ENCODE peak calls at places on chromosomes 16 and 17, in ten cellular contexts. Q is brain microvascular endothelial cell, J is fibroblast of pulmonary artery, V is dorsolateral prefrontal cortex, P is astrocyte of the cerebellum, G is transverse colon, D is PC-3, Z is lower leg skin, U is A673, K is left ventricle myocardium inferior. S is an unnamed sample.

GRCh38 chr17:42679492-42680330 is 1.9 kb downstream of the CCR10 start:
- DNase-seq in Q (peak; percentile 57), J (peak; percentile 82), V (peak; percentile 76), P (no peak), G (peak; percentile 85), D (peak; percentile 70), Z (peak; percentile 95), U (peak; percentile 72), K (peak; percentile 84), S (no peak)

GRCh38 chr16:70522216-70523000 is 946 bp downstream of the COG4 start:
- DNase-seq in Q (no peak), J (no peak), V (no peak), P (no peak), G (no peak), D (no peak), Z (no peak), U (no peak), K (no peak), S (no peak)

GRCh38 chr16:55042556-55043432 is 112.1 kb downstream of the IRX5 start:
- DNase-seq in Q (no peak), J (no peak), V (no peak), P (no peak), G (no peak), D (no peak), Z (peak; percentile 40), U (no peak), K (no peak), S (no peak)

GRCh38 chr17:41636652-41637051 is 12.3 kb upstream of the KRT17 start:
- DNase-seq in Q (no peak), J (no peak), V (no peak), P (no peak), G (no peak), D (no peak), Z (no peak), U (no peak), K (no peak), S (no peak)

GRCh38 chr16:84751947-84752346 is 52.1 kb downstream of the USP10 start:
- DNase-seq in Q (no peak), J (peak; percentile 65), V (no peak), P (no peak), G (no peak), D (peak; percentile 11), Z (no peak), U (no peak), K (no peak), S (peak; percentile 13)

GRCh38 chr16:29315916-29316517 is 90.5 kb downstream of the NPIPB11 start:
- DNase-seq in Q (no peak), J (no peak), V (no peak), P (no peak), G (no peak), D (peak; percentile 16), Z (peak; percentile 75), U (peak; percentile 8), K (no peak), S (no peak)

GRCh38 chr16:49281843-49282642 is 405 bp upstream of the CBLN1 start:
- DNase-seq in Q (peak; percentile 2), J (peak; percentile 55), V (peak; percentile 91), P (no peak), G (peak; percentile 91), D (peak; percentile 46), Z (no peak), U (peak; percentile 84), K (peak; percentile 83), S (no peak)

GRCh38 chr17:10114931-10115535 is 83.4 kb downstream of the GAS7 start:
- DNase-seq in Q (peak; percentile 84), J (peak; percentile 97), V (peak; percentile 95), P (peak; percentile 83), G (peak; percentile 84), D (peak; percentile 46), Z (peak; percentile 99), U (peak; percentile 98), K (peak; percentile 94), S (peak; percentile 95)

GRCh38 chr17:56737741-56738161 is 96.0 kb downstream of the C17orf67 start:
- DNase-seq in Q (peak; percentile 77), J (peak; percentile 35), V (no peak), P (peak; percentile 84), G (peak; percentile 10), D (no peak), Z (no peak), U (no peak), K (no peak), S (peak; percentile 38)

GRCh38 chr16:73319747-73320146 is 271.8 kb upstream of the ZFHX3 start:
- DNase-seq in Q (no peak), J (no peak), V (no peak), P (no peak), G (no peak), D (no peak), Z (no peak), U (no peak), K (no peak), S (no peak)

GRCh38 chr17:1398900-1399299 is 1.1 kb downstream of the YWHAE start:
- DNase-seq in Q (no peak), J (peak; percentile 33), V (no peak), P (no peak), G (peak; percentile 16), D (no peak), Z (no peak), U (peak; percentile 42), K (no peak), S (no peak)

GRCh38 chr16:30748634-30749445 is 615 bp downstream of the PHKG2 start:
- DNase-seq in Q (peak; percentile 43), J (peak; percentile 52), V (no peak), P (no peak), G (peak; percentile 58), D (peak; percentile 33), Z (no peak), U (no peak), K (no peak), S (no peak)

GRCh38 chr17:44941712-44942331 is 5.8 kb downstream of the KIF18B start:
- DNase-seq in Q (no peak), J (no peak), V (no peak), P (no peak), G (no peak), D (no peak), Z (no peak), U (no peak), K (no peak), S (no peak)

GRCh38 chr17:38357488-38358123 is 6.0 kb downstream of the SOCS7 start:
- DNase-seq in Q (no peak), J (no peak), V (no peak), P (no peak), G (no peak), D (no peak), Z (no peak), U (no peak), K (no peak), S (no peak)

GRCh38 chr17:38597375-38597774 is 8.4 kb downstream of the SRCIN1 start:
- DNase-seq in Q (no peak), J (no peak), V (no peak), P (no peak), G (no peak), D (no peak), Z (no peak), U (no peak), K (no peak), S (no peak)

DNA sequence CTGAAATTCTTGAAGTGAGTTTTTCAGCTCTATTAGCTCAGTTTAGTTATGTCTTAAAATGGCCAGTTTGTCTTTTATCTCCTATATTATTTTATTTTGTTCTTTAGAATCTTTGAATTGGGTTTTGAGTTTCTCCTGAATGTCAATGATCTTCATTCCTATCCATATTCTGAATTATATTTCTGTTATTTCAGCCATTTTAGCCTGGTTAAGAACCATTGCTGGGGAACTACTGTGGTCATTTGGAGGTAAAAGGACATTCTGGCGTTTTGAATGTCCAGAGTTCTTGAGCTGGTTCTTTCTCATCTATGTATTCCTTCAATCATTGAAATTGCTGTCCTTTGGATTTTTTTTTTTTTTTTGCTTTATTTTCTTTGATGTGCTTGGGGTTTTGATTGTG is 203.9 kb upstream of the HS3ST4 start:
- DNase-seq in Q (no peak), J (no peak), V (no peak), P (no peak), G (no peak), D (no peak), Z (no peak), U (no peak), K (no peak), S (no peak)
- H3K4me3 ChIP-seq in Q (no peak overlapping the region), J (no peak overlapping the region), V (no peak overlapping the region), P (no peak overlapping the region), G (no peak overlapping the region), D (no peak overlapping the region), Z (no peak overlapping the region), U (no peak overlapping the region), K (no peak overlapping the region), S (no peak overlapping the region)

GRCh38 chr17:7441202-7441705 is 1.9 kb downstream of the FGF11 start:
- DNase-seq in Q (no peak), J (no peak), V (no peak), P (no peak), G (no peak), D (no peak), Z (no peak), U (peak; percentile 54), K (no peak), S (no peak)

GRCh38 chr17:7443499-7444485 is 1.1 kb upstream of the CHRNB1 start:
- DNase-seq in Q (no peak), J (peak; percentile 61), V (no peak), P (no peak), G (no peak), D (peak; percentile 50), Z (peak; percentile 82), U (no peak), K (no peak), S (no peak)

GRCh38 chr17:7440823-7441174 is 1.5 kb downstream of the FGF11 start:
- DNase-seq in Q (no peak), J (no peak), V (no peak), P (no peak), G (peak; percentile 28), D (peak; percentile 36), Z (no peak), U (no peak), K (peak; percentile 60), S (no peak)

GRCh38 chr17:7440113-7440822 is 956 bp downstream of the FGF11 start:
- DNase-seq in Q (no peak), J (no peak), V (no peak), P (no peak), G (peak; percentile 67), D (peak; percentile 28), Z (peak; percentile 91), U (peak; percentile 84), K (peak; percentile 71), S (no peak)

GRCh38 chr17:7442142-7442541 is 2.7 kb upstream of the CHRNB1 start:
- DNase-seq in Q (no peak), J (no peak), V (no peak), P (no peak), G (no peak), D (no peak), Z (no peak), U (no peak), K (no peak), S (no peak)
- TF ChIP-seq CTCF in Q (no peak), J (no peak), V (no peak), P (no peak), G (no peak), D (no peak), Z (no peak), U (no peak), K (no peak), S (no peak)

GRCh38 chr16:28063611-28064061 is at the start of gene GSG1L:
- DNase-seq in Q (no peak), J (no peak), V (no peak), P (no peak), G (no peak), D (no peak), Z (no peak), U (peak; percentile 26), K (no peak), S (no peak)
- H3K4me3 ChIP-seq in Q (no peak within 1 kb of the TSS), J (no peak within 1 kb of the TSS), V (peak within 1 kb of the TSS; percentile 46), P (peak within 1 kb of the TSS; percentile 26), G (no peak within 1 kb of the TSS), D (no peak within 1 kb of the TSS), Z (no peak within 1 kb of the TSS), U (peak within 1 kb of the TSS; percentile 33), K (peak within 1 kb of the TSS; percentile 52), S (no peak within 1 kb of the TSS)

GRCh38 chr16:53129281-53130192 is 74.7 kb downstream of the CHD9 start:
- DNase-seq in Q (peak; percentile 53), J (peak; percentile 72), V (no peak), P (peak; percentile 40), G (no peak), D (peak; percentile 6), Z (no peak), U (peak; percentile 48), K (no peak), S (no peak)
- TF ChIP-seq CTCF in Q (no peak), J (no peak), V (no peak), P (no peak), G (no peak), D (no peak), Z (no peak), U (no peak), K (no peak), S (no peak)